ENCODE peak calls at places on chromosomes 12 and 14, in six cellular contexts. Y is HepG2, S is upper lobe of left lung, P is A549, I is GM12878, H is K562. N is an unnamed sample.

GRCh38 chr12:113274848-113275247 is 53.6 kb downstream of the TPCN1 start:
- ATAC-seq in Y (no peak), S (no peak), P (no peak), I (no peak), H (no peak), N (no peak)

GRCh38 chr12:128228581-128228980 is 38.4 kb upstream of the TMEM132C start:
- ATAC-seq in Y (no peak), S (no peak), P (no peak), I (no peak), H (no peak), N (no peak)

GRCh38 chr14:23183479-23183878 is at the start of gene SLC7A8:
- ATAC-seq in Y (peak; percentile 18), S (peak; percentile 85), P (peak; percentile 53), I (no peak), H (no peak), N (peak; percentile 85)

GRCh38 chr12:67035121-67035520 is 234.0 kb upstream of the CAND1 start:
- ATAC-seq in Y (no peak), S (no peak), P (no peak), I (no peak), H (no peak), N (no peak)

GRCh38 chr12:56244494-56244893 is 13.7 kb downstream of the ANKRD52 start:
- ATAC-seq in Y (no peak), S (no peak), P (no peak), I (no peak), H (no peak), N (no peak)

GRCh38 chr14:73747386-73748211 is 33.4 kb upstream of the PNMA1 start:
- ATAC-seq in Y (no peak), S (no peak), P (no peak), I (no peak), H (peak; percentile 2), N (no peak)

GRCh38 chr12:131882804-131883520 is 11.5 kb upstream of the ULK1 start:
- ATAC-seq in Y (peak; percentile 81), S (peak; percentile 74), P (peak; percentile 87), I (no peak), H (peak; percentile 83), N (peak; percentile 13)

GRCh38 chr12:67833602-67834001 is 155.6 kb upstream of the IFNG-AS1 start:
- ATAC-seq in Y (no peak), S (no peak), P (no peak), I (no peak), H (no peak), N (no peak)

GRCh38 chr12:1104088-1104800 is 113.2 kb downstream of the ERC1 start:
- ATAC-seq in Y (no peak), S (no peak), P (no peak), I (no peak), H (no peak), N (no peak)

GRCh38 chr12:132161796-132162507 is 17.7 kb downstream of the NOC4L start:
- ATAC-seq in Y (no peak), S (peak; percentile 17), P (peak; percentile 26), I (no peak), H (no peak), N (no peak)

GRCh38 chr12:104858611-104859010 is 99.5 kb downstream of the SLC41A2 start:
- ATAC-seq in Y (no peak), S (no peak), P (no peak), I (no peak), H (no peak), N (no peak)

GRCh38 chr14:37122919-37123639 is 49.3 kb downstream of the SLC25A21 start:
- ATAC-seq in Y (no peak), S (no peak), P (no peak), I (no peak), H (no peak), N (no peak)

GRCh38 chr14:26730929-26731618 is 133.2 kb upstream of the NOVA1 start:
- ATAC-seq in Y (peak; percentile 59), S (no peak), P (peak; percentile 74), I (no peak), H (no peak), N (no peak)

GRCh38 chr12:56117778-56118687 is at the start of gene ZC3H10:
- ATAC-seq in Y (peak; percentile 84), S (peak; percentile 93), P (peak; percentile 82), I (peak; percentile 86), H (peak; percentile 88), N (peak; percentile 91)

GRCh38 chr12:72272731-72273498 is 745 bp downstream of the TRHDE start:
- ATAC-seq in Y (no peak), S (peak; percentile 32), P (peak; percentile 22), I (no peak), H (no peak), N (no peak)

GRCh38 chr12:52284562-52285171 is 6.7 kb downstream of the KRT81 start:
- ATAC-seq in Y (no peak), S (no peak), P (no peak), I (no peak), H (no peak), N (no peak)

GRCh38 chr12:70080577-70080976 is 162.7 kb upstream of the CNOT2 start:
- ATAC-seq in Y (no peak), S (peak; percentile 29), P (no peak), I (no peak), H (no peak), N (no peak)

GRCh38 chr12:94555687-94556086 is 94.7 kb downstream of the TMCC3 start:
- ATAC-seq in Y (no peak), S (no peak), P (no peak), I (no peak), H (no peak), N (no peak)

GRCh38 chr12:121214855-121215745 is 5.2 kb downstream of the P2RX4 start:
- ATAC-seq in Y (peak; percentile 28), S (peak; percentile 76), P (peak; percentile 79), I (peak; percentile 50), H (no peak), N (peak; percentile 25)
- TF ChIP-seq EP300 in Y (peak; percentile 23), S (no peak), P (no peak), I (no peak), H (no peak), N (no peak)

GRCh38 chr14:75277796-75278421 is 719 bp upstream of the FOS start:
- ATAC-seq in Y (peak; percentile 8), S (peak; percentile 18), P (peak; percentile 10), I (peak; percentile 19), H (peak; percentile 2), N (no peak)

GRCh38 chr14:75279739-75280447 is 1.3 kb downstream of the FOS start:
- ATAC-seq in Y (no peak), S (no peak), P (no peak), I (no peak), H (no peak), N (no peak)

GRCh38 chr14:75277000-75277795 is 1.4 kb upstream of the FOS start:
- ATAC-seq in Y (peak; percentile 81), S (peak; percentile 67), P (peak; percentile 70), I (peak; percentile 53), H (peak; percentile 84), N (peak; percentile 80)

GRCh38 chr14:75279153-75279738 is 618 bp downstream of the FOS start:
- ATAC-seq in Y (peak; percentile 1), S (no peak), P (no peak), I (peak; percentile 11), H (peak; percentile 2), N (no peak)

DNA sequence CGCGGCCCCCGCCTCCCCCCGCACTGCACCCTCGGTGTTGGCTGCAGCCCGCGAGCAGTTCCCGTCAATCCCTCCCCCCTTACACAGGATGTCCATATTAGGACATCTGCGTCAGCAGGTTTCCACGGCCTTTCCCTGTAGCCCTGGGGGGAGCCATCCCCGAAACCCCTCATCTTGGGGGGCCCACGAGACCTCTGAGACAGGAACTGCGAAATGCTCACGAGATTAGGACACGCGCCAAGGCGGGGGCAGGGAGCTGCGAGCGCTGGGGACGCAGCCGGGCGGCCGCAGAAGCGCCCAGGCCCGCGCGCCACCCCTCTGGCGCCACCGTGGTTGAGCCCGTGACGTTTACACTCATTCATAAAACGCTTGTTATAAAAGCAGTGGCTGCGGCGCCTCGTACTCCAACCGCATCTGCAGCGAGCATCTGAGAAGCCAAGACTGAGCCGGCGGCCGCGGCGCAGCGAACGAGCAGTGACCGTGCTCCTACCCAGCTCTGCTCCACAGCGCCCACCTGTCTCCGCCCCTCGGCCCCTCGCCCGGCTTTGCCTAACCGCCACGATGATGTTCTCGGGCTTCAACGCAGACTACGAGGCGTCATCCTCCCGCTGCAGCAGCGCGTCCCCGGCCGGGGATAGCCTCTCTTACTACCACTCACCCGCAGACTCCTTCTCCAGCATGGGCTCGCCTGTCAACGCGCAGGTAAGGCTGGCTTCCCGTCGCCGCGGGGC is at the start of gene FOS:
- ATAC-seq in Y (peak; percentile 76), S (peak; percentile 71), P (peak; percentile 70), I (peak; percentile 90), H (peak; percentile 85), N (peak; percentile 69)
- TF ChIP-seq EP300 in Y (no peak), S (peak; percentile 88), P (no peak), I (peak; percentile 43), H (no peak), N (peak; percentile 61)

DNA sequence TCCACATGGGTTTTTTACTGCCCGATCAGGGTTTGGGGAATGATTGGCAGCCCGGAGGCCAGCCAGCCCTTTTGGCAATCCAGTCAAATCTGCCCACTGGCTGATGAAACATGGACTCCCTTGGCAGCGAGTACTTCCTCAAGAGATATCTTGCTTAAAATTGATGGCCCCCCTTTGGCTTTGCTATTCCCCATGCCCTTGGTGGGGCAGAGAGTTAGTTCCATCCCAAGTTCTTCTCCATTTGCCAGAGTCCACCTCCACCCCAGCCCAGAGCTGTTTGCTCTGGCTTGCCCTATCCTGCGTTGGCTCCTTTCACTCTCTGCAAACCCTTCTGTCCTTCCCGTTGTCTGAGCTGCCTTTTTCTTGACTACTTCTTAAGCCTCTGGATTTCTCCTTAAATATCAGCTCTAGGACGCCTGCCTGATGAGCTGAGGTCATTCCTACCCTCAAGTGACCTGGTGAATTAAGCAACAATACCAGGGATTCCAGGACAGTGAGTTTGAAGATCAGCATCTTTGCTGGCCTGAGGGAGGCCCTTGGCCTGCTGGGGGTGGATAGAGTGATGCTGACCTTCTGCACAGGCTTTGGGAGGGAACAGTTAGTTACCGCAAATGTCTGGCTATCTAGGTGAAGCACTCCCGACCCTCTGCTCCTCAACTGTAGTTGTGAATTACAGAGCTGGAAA is 212.0 kb downstream of the CACNA1C start:
- ATAC-seq in Y (no peak), S (peak; percentile 88), P (peak; percentile 24), I (no peak), H (no peak), N (peak; percentile 88)
- TF ChIP-seq EP300 in Y (no peak), S (no peak), P (no peak), I (no peak), H (no peak), N (no peak)

DNA sequence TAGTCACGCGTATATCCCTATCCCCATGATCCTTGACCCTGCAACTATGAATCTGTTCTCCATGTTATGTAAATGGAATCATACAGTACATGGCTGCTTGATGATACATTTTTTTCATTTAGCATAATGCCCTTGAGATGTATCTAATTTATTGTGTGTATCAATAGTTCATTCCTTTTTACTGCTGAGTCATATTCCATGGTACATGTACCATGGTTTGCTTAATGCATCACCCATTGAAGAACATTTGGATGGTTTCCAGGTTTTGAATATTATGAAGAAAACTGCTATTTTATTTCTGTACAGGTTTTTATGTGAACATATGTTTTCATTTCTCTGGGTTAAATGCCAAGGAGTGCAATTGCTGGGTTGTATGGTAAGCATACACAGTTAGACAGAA is 4.0 kb upstream of the RNASE10 start:
- ATAC-seq in Y (no peak), S (no peak), P (no peak), I (no peak), H (no peak), N (no peak)
- TF ChIP-seq EP300 in Y (no peak), S (no peak), P (no peak), I (no peak), H (no peak), N (no peak)

N was measured in gastroesophageal sphincter.